ENCODE peak calls at places on chromosomes 12 and 14, in five cellular contexts. K is lung, O is mammary epithelial cell, Q is left ventricle myocardium inferior, G is Panc1. A is an unnamed sample.

GRCh38 chr14:55881577-55882241 is 236.5 kb upstream of the PELI2 start:
- DNase-seq in K (no peak), O (no peak), Q (no peak), G (no peak), A (no peak)

GRCh38 chr12:96235497-96235826 is 41.3 kb downstream of the ELK3 start:
- DNase-seq in K (no peak), O (no peak), Q (no peak), G (no peak), A (no peak)

GRCh38 chr14:33768458-33768830 is 182.4 kb downstream of the EGLN3 start:
- DNase-seq in K (no peak), O (no peak), Q (no peak), G (no peak), A (no peak)

GRCh38 chr12:121038861-121039654 is at the start of gene OASL:
- DNase-seq in K (no peak), O (peak), Q (no peak), G (no peak), A (peak)

GRCh38 chr12:48973992-48974673 is 2.6 kb upstream of the WNT10B start:
- DNase-seq in K (no peak), O (no peak), Q (peak), G (no peak), A (no peak)

GRCh38 chr12:52442600-52443061 is 8.5 kb upstream of the KRT75 start:
- DNase-seq in K (no peak), O (peak), Q (no peak), G (peak), A (peak)

GRCh38 chr14:22976620-22977433 is 5.5 kb downstream of the AJUBA start:
- DNase-seq in K (peak), O (peak), Q (no peak), G (no peak), A (no peak)

GRCh38 chr12:92942905-92943304 is 13.8 kb upstream of the EEA1 start:
- DNase-seq in K (no peak), O (peak), Q (no peak), G (no peak), A (no peak)

GRCh38 chr12:32467959-32468863 is 68.9 kb downstream of the FGD4 start:
- DNase-seq in K (no peak), O (no peak), Q (no peak), G (no peak), A (no peak)

GRCh38 chr12:103800252-103800771 is 40.7 kb downstream of the NT5DC3 start:
- DNase-seq in K (peak), O (peak), Q (peak), G (no peak), A (no peak)

GRCh38 chr14:76136476-76137160 is 15.1 kb upstream of the GPATCH2L start:
- DNase-seq in K (no peak), O (no peak), Q (no peak), G (no peak), A (no peak)

DNA sequence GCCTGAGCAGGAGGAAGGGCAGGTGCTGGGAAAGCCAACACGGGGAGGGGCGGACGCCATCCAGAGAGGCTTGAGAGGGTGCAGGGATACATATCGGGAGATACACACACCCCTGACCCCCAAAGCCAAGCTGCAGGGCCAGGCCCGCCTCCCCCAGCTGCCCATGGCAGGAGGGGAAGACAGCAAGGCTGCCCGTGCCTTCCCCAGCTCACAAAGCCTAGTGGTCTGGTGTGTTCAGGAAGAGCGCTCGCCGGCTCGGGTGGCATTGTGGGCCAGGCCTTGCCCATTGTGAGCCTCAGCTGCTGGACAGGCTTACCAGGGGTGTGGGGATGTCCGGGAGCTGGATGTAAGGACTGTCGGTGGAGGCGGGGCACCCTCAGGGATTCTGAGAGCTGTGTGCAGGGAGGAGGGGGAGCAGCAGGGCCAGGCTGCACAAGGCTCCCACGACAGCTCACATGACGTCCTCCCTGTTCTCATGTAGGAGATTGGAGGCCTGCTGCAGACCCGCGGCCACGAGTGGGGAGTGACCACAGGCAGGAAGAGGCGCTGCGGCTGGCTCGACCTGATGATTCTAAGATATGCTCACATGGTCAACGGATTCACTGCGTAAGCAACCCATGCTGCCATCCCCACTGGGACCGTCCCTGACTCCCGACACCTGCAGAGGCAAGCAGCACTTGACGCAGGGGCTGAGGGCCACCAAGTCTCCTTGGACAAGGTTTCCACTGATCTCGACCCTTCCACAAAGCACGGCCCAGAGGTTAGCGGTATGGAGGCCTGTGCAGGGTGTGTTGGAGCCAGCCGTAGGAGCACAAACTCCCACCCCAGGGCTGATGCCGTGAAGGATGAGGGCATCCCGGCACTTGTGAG is 10.1 kb upstream of the SIVA1 start:
- DNase-seq in K (no peak), O (no peak), Q (no peak), G (no peak), A (no peak)
- H3K27ac ChIP-seq in K (no peak), O (no peak), Q (no peak), G (no peak), A (no peak)

DNA sequence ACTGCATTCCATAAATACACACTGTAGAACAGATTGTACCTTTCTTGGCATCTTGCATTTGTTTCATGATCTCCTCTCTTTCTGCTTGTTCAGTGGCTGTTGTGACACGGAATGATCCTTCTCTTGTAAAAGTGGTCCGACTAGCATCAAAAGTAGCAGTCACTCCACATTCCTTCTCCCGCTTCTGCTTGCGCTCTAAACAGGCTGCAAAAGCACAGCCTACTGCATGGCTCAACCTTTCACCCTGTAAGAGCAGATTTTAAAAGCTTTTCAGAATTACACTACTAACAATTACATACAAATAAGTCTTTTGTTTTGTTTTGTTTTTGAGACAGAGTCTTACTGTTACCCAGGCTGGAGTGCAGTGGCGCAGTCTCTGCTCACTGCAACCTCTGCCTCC is 49.8 kb downstream of the PAPLN start:
- DNase-seq in K (no peak), O (no peak), Q (no peak), G (no peak), A (no peak)
- H3K27ac ChIP-seq in K (no peak), O (no peak), Q (no peak), G (no peak), A (no peak)

GRCh38 chr12:13744566-13744965 is 236.8 kb downstream of the GRIN2B start:
- DNase-seq in K (no peak), O (no peak), Q (no peak), G (no peak), A (no peak)
- H3K27ac ChIP-seq in K (no peak), O (no peak), Q (no peak), G (no peak), A (no peak)

GRCh38 chr12:26528943-26529342 is 304.1 kb downstream of the ITPR2 start:
- DNase-seq in K (no peak), O (no peak), Q (no peak), G (no peak), A (no peak)

GRCh38 chr12:26527702-26528101 is 305.3 kb downstream of the ITPR2 start:
- DNase-seq in K (no peak), O (no peak), Q (no peak), G (no peak), A (no peak)

GRCh38 chr12:26524862-26525465 is 308.0 kb downstream of the ITPR2 start:
- DNase-seq in K (no peak), O (peak), Q (no peak), G (peak), A (no peak)

DNA sequence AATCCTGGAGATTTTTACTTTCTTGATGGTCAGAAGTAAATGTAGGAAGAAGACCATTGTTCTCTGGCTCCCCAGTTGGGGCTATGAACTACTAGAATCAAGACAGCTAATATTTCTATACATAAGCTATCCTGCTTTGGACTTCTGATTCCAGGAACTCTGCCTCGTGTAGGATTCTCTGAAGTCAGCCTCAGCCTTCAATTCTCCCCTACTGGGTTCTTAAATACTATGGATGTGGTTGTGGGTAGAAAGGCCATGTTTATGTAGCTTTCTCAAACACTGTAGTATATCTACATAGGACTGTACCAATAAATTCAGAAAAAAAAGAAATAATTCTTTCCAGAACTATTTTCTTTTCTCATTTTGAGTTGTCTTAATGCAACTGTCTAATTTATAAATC is 302.5 kb downstream of the ITPR2 start:
- DNase-seq in K (no peak), O (no peak), Q (no peak), G (no peak), A (no peak)
- H3K27ac ChIP-seq in K (no peak), O (no peak), Q (no peak), G (no peak), A (no peak)

GRCh38 chr12:54230555-54230954 is 41.8 kb upstream of the SMUG1 start:
- DNase-seq in K (no peak), O (no peak), Q (no peak), G (no peak), A (no peak)
- H3K27ac ChIP-seq in K (no peak), O (no peak), Q (peak), G (no peak), A (peak)

DNA sequence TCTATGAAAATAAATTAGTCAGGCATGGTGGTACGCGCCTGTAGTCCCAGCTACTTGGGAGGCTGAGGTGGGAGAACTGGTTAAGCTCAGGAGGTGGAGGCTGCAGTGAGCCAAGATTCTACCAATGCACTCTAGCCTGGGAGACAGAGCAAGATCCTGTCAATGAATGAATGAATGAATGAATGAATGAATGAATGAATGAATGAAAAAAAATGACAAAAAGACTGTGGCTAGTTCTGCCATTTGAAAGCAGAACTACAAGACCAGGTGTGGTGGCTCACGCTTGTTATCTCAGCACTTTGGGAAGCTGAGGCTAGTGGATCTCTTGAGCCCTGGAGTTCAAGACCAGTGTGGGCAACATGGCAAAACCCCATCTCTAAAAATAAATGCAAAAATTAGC is 32.2 kb upstream of the NPFF start:
- DNase-seq in K (no peak), O (no peak), Q (no peak), G (no peak), A (no peak)
- H3K27ac ChIP-seq in K (no peak), O (no peak), Q (peak), G (no peak), A (no peak)

DNA sequence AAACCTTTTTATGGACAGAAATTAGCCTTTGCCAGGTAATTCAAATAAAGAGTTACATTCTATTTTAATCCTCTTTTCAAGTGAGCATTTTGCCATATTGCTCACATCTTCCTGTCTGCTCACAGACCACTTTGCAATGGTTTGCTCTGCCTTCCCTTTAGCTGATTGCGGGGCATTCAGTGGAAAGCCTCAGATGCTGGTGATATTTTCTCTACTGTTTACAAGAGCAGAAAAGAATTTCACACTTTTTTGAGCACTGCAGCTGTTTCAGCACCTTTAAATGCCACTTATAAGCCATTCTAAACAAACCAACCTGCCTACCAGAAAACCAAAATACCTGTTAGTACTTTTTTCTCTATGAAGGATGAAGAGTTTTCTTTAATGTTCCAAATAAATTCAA is 195.7 kb upstream of the LRIG3 start:
- DNase-seq in K (no peak), O (no peak), Q (no peak), G (no peak), A (no peak)
- H3K27ac ChIP-seq in K (no peak), O (no peak), Q (no peak), G (no peak), A (no peak)

A was measured in epithelial cell of prostate.